ENCODE peak calls at places on chromosome 12, in ten cellular contexts. Z is CD4-positive, alpha-beta T cell; V is NCI-H226; G is kidney tubule cell; K is amniotic epithelial cell; B is renal cortical epithelial cell; X is RWPE2; T is SK-MEL-5; N is stimulated activated CD4-positive, alpha-beta T cell treated with anti-CD3 and anti-CD28 coated beads, Interleukin-15, amount 100 ng/mL, for 24 hours; C is AG08395. U is an unnamed sample.

GRCh38 chr12:78062781-78063180 is 232.1 kb downstream of the NAV3 start:
- DNase-seq in Z (no peak), V (no peak), G (peak), K (peak), B (peak), X (no peak), T (no peak), N (no peak), C (peak), U (peak)

GRCh38 chr12:113298861-113299545 is 35.9 kb downstream of the SLC8B1 start:
- DNase-seq in Z (no peak), V (no peak), G (peak), K (no peak), B (peak), X (no peak), T (no peak), N (no peak), C (peak), U (peak)

GRCh38 chr12:68036642-68037041 is 47.4 kb downstream of the IFNG-AS1 start:
- DNase-seq in Z (no peak), V (no peak), G (no peak), K (no peak), B (no peak), X (no peak), T (no peak), N (no peak), C (no peak), U (peak)

GRCh38 chr12:57822392-57823130 is 4.0 kb upstream of the AVIL start:
- DNase-seq in Z (no peak), V (no peak), G (no peak), K (no peak), B (no peak), X (no peak), T (no peak), N (no peak), C (no peak), U (no peak)

GRCh38 chr12:3252416-3252815 is 175.2 kb downstream of the TSPAN9 start:
- DNase-seq in Z (no peak), V (no peak), G (no peak), K (no peak), B (no peak), X (no peak), T (no peak), N (no peak), C (peak), U (peak)

GRCh38 chr12:53965251-53966069 is 7.5 kb upstream of the HOXC11 start:
- DNase-seq in Z (no peak), V (no peak), G (no peak), K (no peak), B (no peak), X (peak), T (no peak), N (no peak), C (no peak), U (no peak)

GRCh38 chr12:62730649-62731377 is 204.1 kb downstream of the PPM1H start:
- DNase-seq in Z (no peak), V (peak), G (peak), K (peak), B (peak), X (no peak), T (no peak), N (no peak), C (peak), U (no peak)

GRCh38 chr12:115209230-115209629 is 525.3 kb upstream of the TBX3 start:
- DNase-seq in Z (no peak), V (no peak), G (no peak), K (peak), B (no peak), X (no peak), T (no peak), N (no peak), C (no peak), U (no peak)

GRCh38 chr12:98595152-98595988 is 1.9 kb downstream of the SLC25A3 start:
- DNase-seq in Z (no peak), V (peak), G (peak), K (peak), B (peak), X (no peak), T (no peak), N (no peak), C (peak), U (peak)

GRCh38 chr12:88578821-88579518 is 1.3 kb downstream of the KITLG start:
- DNase-seq in Z (no peak), V (no peak), G (peak), K (no peak), B (no peak), X (no peak), T (peak), N (no peak), C (peak), U (peak)

GRCh38 chr12:106133136-106134087 is 5.3 kb downstream of the NUAK1 start:
- DNase-seq in Z (no peak), V (peak), G (peak), K (peak), B (peak), X (no peak), T (no peak), N (no peak), C (peak), U (no peak)

GRCh38 chr12:75553865-75554555 is 42.6 kb upstream of the KRR1 start:
- DNase-seq in Z (no peak), V (no peak), G (peak), K (no peak), B (peak), X (no peak), T (peak), N (no peak), C (peak), U (peak)

GRCh38 chr12:121323908-121324307 is 27.4 kb upstream of the CAMKK2 start:
- DNase-seq in Z (no peak), V (no peak), G (no peak), K (no peak), B (no peak), X (no peak), T (no peak), N (no peak), C (no peak), U (no peak)

GRCh38 chr12:24979286-24979685 is 30.4 kb upstream of the BCAT1 start:
- DNase-seq in Z (no peak), V (no peak), G (no peak), K (no peak), B (no peak), X (no peak), T (no peak), N (no peak), C (no peak), U (no peak)

GRCh38 chr12:123278150-123278627 is 6.5 kb upstream of the CDK2AP1 start:
- DNase-seq in Z (no peak), V (no peak), G (no peak), K (no peak), B (no peak), X (no peak), T (no peak), N (no peak), C (no peak), U (no peak)

GRCh38 chr12:43069768-43070221 is 480.2 kb upstream of the PRICKLE1 start:
- DNase-seq in Z (no peak), V (peak), G (no peak), K (peak), B (no peak), X (no peak), T (no peak), N (no peak), C (no peak), U (no peak)

GRCh38 chr12:46825526-46826414 is at the start of gene SLC38A4:
- DNase-seq in Z (no peak), V (no peak), G (peak), K (peak), B (peak), X (no peak), T (no peak), N (no peak), C (peak), U (peak)

GRCh38 chr12:23666866-23667265 is 282.6 kb downstream of the SOX5 start:
- DNase-seq in Z (no peak), V (no peak), G (no peak), K (no peak), B (no peak), X (no peak), T (no peak), N (no peak), C (no peak), U (no peak)

GRCh38 chr12:25496098-25496587 is 56.9 kb downstream of the LMNTD1 start:
- DNase-seq in Z (no peak), V (no peak), G (no peak), K (no peak), B (no peak), X (no peak), T (no peak), N (no peak), C (peak), U (peak)

GRCh38 chr12:57739387-57739786 is 845 bp upstream of the AGAP2 start:
- DNase-seq in Z (no peak), V (no peak), G (no peak), K (no peak), B (no peak), X (no peak), T (no peak), N (no peak), C (no peak), U (no peak)

GRCh38 chr12:2697057-2697456 is 97.7 kb upstream of the FKBP4 start:
- DNase-seq in Z (no peak), V (no peak), G (no peak), K (no peak), B (no peak), X (no peak), T (no peak), N (no peak), C (no peak), U (no peak)

GRCh38 chr12:25241171-25242020 is 9.3 kb downstream of the KRAS start:
- DNase-seq in Z (no peak), V (no peak), G (peak), K (peak), B (peak), X (no peak), T (peak), N (no peak), C (peak), U (peak)

GRCh38 chr12:96907681-96908163 is 665 bp downstream of the NEDD1 start:
- DNase-seq in Z (no peak), V (no peak), G (peak), K (peak), B (no peak), X (no peak), T (no peak), N (peak), C (peak), U (peak)

GRCh38 chr12:54420766-54421144 is 1.7 kb upstream of the ITGA5 start:
- DNase-seq in Z (no peak), V (no peak), G (no peak), K (no peak), B (no peak), X (no peak), T (no peak), N (no peak), C (no peak), U (no peak)

U was measured in myocyte.